ENCODE peak calls at places on chromosomes 1 and 21, in six cellular contexts. O, P, S, Z, T and H are unnamed samples.

GRCh38 chr1:43621386-43621785 is 28.6 kb upstream of the KDM4A start:
- DNase-seq in O (no peak), P (no peak), S (no peak), Z (no peak), T (no peak), H (no peak)

GRCh38 chr1:116514708-116515525 is 55.9 kb downstream of the CD58 start:
- DNase-seq in O (peak), P (no peak), S (no peak), Z (no peak), T (no peak), H (no peak)

GRCh38 chr1:50268049-50268448 is 155.2 kb downstream of the DMRTA2 start:
- DNase-seq in O (peak), P (no peak), S (no peak), Z (no peak), T (no peak), H (no peak)

GRCh38 chr1:161139765-161140164 is 7.3 kb upstream of the DEDD start:
- DNase-seq in O (peak), P (no peak), S (no peak), Z (peak), T (peak), H (no peak)

GRCh38 chr1:175481126-175482071 is 262.0 kb downstream of the TNR start:
- DNase-seq in O (peak), P (no peak), S (no peak), Z (no peak), T (no peak), H (no peak)

GRCh38 chr1:50971748-50972305 is 1.8 kb downstream of the CDKN2C start:
- DNase-seq in O (peak), P (no peak), S (no peak), Z (no peak), T (no peak), H (no peak)

GRCh38 chr1:208240698-208241355 is 3.4 kb downstream of the PLXNA2 start:
- DNase-seq in O (no peak), P (no peak), S (no peak), Z (no peak), T (no peak), H (no peak)

GRCh38 chr1:198400063-198400462 is 140.4 kb downstream of the ATP6V1G3 start:
- DNase-seq in O (no peak), P (no peak), S (no peak), Z (no peak), T (no peak), H (no peak)

GRCh38 chr21:24955275-24955961 is 651.9 kb downstream of the MRPL39 start:
- DNase-seq in O (no peak), P (no peak), S (no peak), Z (no peak), T (no peak), H (peak)

GRCh38 chr1:9874959-9875635 is 35.0 kb downstream of the CTNNBIP1 start:
- DNase-seq in O (peak), P (peak), S (peak), Z (peak), T (peak), H (peak)

GRCh38 chr1:200180821-200181220 is 153.3 kb downstream of the NR5A2 start:
- DNase-seq in O (peak), P (no peak), S (no peak), Z (peak), T (no peak), H (no peak)

GRCh38 chr1:182671779-182672486 is 12.5 kb downstream of the RGS8 start:
- DNase-seq in O (no peak), P (no peak), S (no peak), Z (no peak), T (no peak), H (no peak)

GRCh38 chr1:105865546-105865945 is 1190.9 kb upstream of the PRMT6 start:
- DNase-seq in O (peak), P (no peak), S (no peak), Z (no peak), T (no peak), H (no peak)

GRCh38 chr1:156601122-156601830 is at the start of gene GPATCH4:
- DNase-seq in O (peak), P (peak), S (peak), Z (peak), T (peak), H (peak)